ENCODE peak calls at places on chromosomes 12 and 14, in six cellular contexts. Y is CD4-positive, alpha-beta memory T cell; N is left ventricle myocardium inferior; G is small intestine; O is HCT116; B is GM23248. W is an unnamed sample.
A peak's percentile ranks its signal among the peaks of the same experiment; 100 is the strongest.

GRCh38 chr12:104090685-104091084 is 26.4 kb downstream of the HCFC2 start:
- DNase-seq in N (no peak), G (no peak), O (no peak), B (peak; percentile 20), Y (no peak), W (no peak)

GRCh38 chr14:96016761-96017160 is 22.4 kb upstream of the C14orf132 start:
- DNase-seq in G (no peak), Y (no peak), B (no peak), N (no peak), O (no peak), W (no peak)

GRCh38 chr12:90652280-90652679 is 302.7 kb downstream of the CCER1 start:
- DNase-seq in O (no peak), B (no peak), N (no peak), Y (no peak), G (no peak), W (no peak)

GRCh38 chr12:30795410-30795659 is 40.6 kb upstream of the CAPRIN2 start:
- DNase-seq in B (no peak), N (no peak), O (no peak), G (no peak), Y (no peak), W (no peak)

GRCh38 chr12:55931780-55932545 is 1.0 kb downstream of the DGKA start:
- DNase-seq in G (peak; percentile 61), Y (no peak), O (no peak), N (peak; percentile 68), B (peak; percentile 72), W (peak; percentile 30)

GRCh38 chr12:90203556-90203955 is 494.9 kb upstream of the ATP2B1 start:
- DNase-seq in O (no peak), B (no peak), G (no peak), Y (no peak), N (no peak), W (no peak)

GRCh38 chr12:94070520-94070919 is 77.9 kb upstream of the PLXNC1 start:
- DNase-seq in O (no peak), N (no peak), G (peak; percentile 99), B (no peak), Y (no peak), W (no peak)

GRCh38 chr12:132711169-132711843 is 664 bp downstream of the PGAM5 start:
- DNase-seq in O (no peak), B (peak; percentile 67), N (no peak), Y (no peak), G (peak; percentile 27), W (peak; percentile 49)

GRCh38 chr12:58655375-58655774 is 264.9 kb downstream of the LRIG3 start:
- DNase-seq in B (no peak), G (no peak), N (no peak), Y (no peak), O (no peak), W (peak; percentile 1)

GRCh38 chr12:93803408-93803807 is 126.2 kb downstream of the CRADD start:
- DNase-seq in B (peak; percentile 85), Y (no peak), O (no peak), N (no peak), G (no peak), W (peak; percentile 56)

GRCh38 chr12:94753071-94753779 is 102.9 kb upstream of the TMCC3 start:
- DNase-seq in N (no peak), G (no peak), Y (no peak), B (peak; percentile 75), O (no peak), W (no peak)

GRCh38 chr12:13851828-13852227 is 129.6 kb downstream of the GRIN2B start:
- DNase-seq in B (no peak), N (no peak), Y (no peak), G (no peak), O (no peak), W (no peak)

GRCh38 chr14:106605548-106606448 is 1079.4 kb downstream of the TMEM121 start:
- DNase-seq in G (peak; percentile 43), Y (peak; percentile 75), O (no peak), B (no peak), N (peak; percentile 18), W (peak; percentile 21)

GRCh38 chr12:576613-577110 is 86.6 kb downstream of the NINJ2 start:
- DNase-seq in Y (no peak), G (no peak), O (no peak), B (no peak), N (no peak), W (no peak)

GRCh38 chr12:26204612-26205289 is 9.4 kb downstream of the SSPN start:
- DNase-seq in B (peak; percentile 39), Y (no peak), N (peak; percentile 36), O (no peak), G (no peak), W (no peak)
- H3K4me3 ChIP-seq in B (no peak overlapping the region), Y (no peak overlapping the region), N (no peak overlapping the region), O (no peak overlapping the region), G (no peak overlapping the region), W (no peak overlapping the region)

GRCh38 chr14:104249706-104250105 is 111.3 kb downstream of the KIF26A start:
- DNase-seq in N (no peak), Y (no peak), O (no peak), B (no peak), G (no peak), W (no peak)
- H3K27me3 ChIP-seq in N (peaks cover 10% of the 10 kb centered on the region), Y (no peaks in the 10 kb centered on the region), O (no peaks in the 10 kb centered on the region), B (no peaks in the 10 kb centered on the region), G (no peaks in the 10 kb centered on the region), W (no peaks in the 10 kb centered on the region)

DNA sequence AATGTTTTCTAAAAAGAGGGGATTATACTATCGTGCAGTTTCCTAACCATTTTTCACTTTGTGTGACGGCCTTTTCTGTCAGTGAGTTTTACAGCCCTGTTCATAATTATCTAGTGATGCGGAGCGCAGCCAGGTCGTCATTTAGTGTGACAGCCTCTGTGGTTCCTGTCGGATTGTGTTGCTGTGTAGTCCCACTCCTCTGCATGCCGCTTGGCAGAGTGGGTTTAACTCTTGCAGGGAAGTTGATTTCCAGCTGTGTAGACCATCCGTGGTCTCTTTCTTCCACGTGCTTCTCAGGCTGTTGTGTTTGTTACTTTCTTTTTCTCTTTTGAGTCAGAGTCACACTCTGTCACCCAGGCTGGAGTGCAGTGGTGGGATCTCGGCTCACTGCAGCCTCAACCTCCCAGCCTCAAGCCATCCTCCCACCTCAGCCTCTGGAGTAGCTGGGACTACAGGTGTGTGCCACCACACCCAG is 8.6 kb downstream of the RAN start:
- DNase-seq in Y (no peak), B (peak; percentile 32), O (no peak), N (no peak), G (peak; percentile 6), W (no peak)
- H3K4me3 ChIP-seq in Y (no peak overlapping the region), B (peak overlapping the region; percentile 69), O (no peak overlapping the region), N (peak overlapping the region; percentile 40), G (no peak overlapping the region), W (peak overlapping the region; percentile 15)

GRCh38 chr12:80720516-80720915 is 3.8 kb downstream of the MYF5 start:
- DNase-seq in O (no peak), B (no peak), G (no peak), N (no peak), Y (no peak), W (no peak)

GRCh38 chr12:80715850-80716249 is 862 bp upstream of the MYF5 start:
- DNase-seq in N (no peak), B (no peak), G (no peak), Y (no peak), O (no peak), W (no peak)

GRCh38 chr12:80716711-80717469 is at the start of gene MYF5:
- DNase-seq in B (no peak), O (no peak), Y (no peak), G (no peak), N (no peak), W (no peak)

DNA sequence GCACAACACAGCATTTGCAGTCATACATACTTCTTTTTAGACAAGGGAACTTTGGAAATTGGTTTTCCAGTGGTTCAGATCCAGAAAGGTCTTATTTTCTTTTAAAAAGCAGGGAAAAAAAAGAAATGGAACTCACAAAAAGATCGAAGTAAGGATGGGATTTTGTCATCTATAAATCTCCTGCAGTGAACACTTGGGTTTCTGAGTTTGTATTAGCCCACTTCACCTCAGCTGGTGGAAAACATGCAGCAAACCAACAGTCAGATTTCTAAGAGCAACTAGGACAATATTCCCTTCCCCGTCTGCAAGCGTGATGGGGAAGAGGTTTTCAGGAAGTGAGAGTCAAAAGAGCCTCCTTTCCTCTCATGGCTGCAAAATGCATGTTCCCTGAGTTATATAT is 4.6 kb downstream of the MYF5 start:
- DNase-seq in O (no peak), Y (no peak), N (no peak), B (no peak), G (no peak), W (no peak)
- H3K27me3 ChIP-seq in O (peaks cover 30% of the 10 kb centered on the region), Y (no peaks in the 10 kb centered on the region), N (peaks cover 22% of the 10 kb centered on the region), B (no peaks in the 10 kb centered on the region), G (no peaks in the 10 kb centered on the region), W (no peaks in the 10 kb centered on the region)

GRCh38 chr14:36068777-36069534 is 107.6 kb downstream of the PTCSC3 start:
- DNase-seq in O (no peak), Y (no peak), G (peak; percentile 10), B (peak; percentile 72), N (no peak), W (peak; percentile 25)
- H3K4me3 ChIP-seq in O (no peak overlapping the region), Y (no peak overlapping the region), G (no peak overlapping the region), B (no peak overlapping the region), N (no peak overlapping the region), W (no peak overlapping the region)

GRCh38 chr14:103283916-103284315 is 50.1 kb upstream of the EIF5 start:
- DNase-seq in B (no peak), G (no peak), N (no peak), O (no peak), Y (no peak), W (no peak)

GRCh38 chr14:103288076-103288766 is 45.8 kb upstream of the EIF5 start:
- DNase-seq in B (no peak), N (no peak), O (no peak), Y (no peak), G (peak; percentile 12), W (no peak)

GRCh38 chr14:103286968-103287850 is 46.8 kb upstream of the EIF5 start:
- DNase-seq in O (no peak), G (no peak), Y (no peak), N (no peak), B (no peak), W (no peak)

GRCh38 chr14:103284574-103285467 is 49.2 kb upstream of the EIF5 start:
- DNase-seq in Y (no peak), O (no peak), N (no peak), G (peak; percentile 24), B (peak; percentile 53), W (peak; percentile 31)

DNA sequence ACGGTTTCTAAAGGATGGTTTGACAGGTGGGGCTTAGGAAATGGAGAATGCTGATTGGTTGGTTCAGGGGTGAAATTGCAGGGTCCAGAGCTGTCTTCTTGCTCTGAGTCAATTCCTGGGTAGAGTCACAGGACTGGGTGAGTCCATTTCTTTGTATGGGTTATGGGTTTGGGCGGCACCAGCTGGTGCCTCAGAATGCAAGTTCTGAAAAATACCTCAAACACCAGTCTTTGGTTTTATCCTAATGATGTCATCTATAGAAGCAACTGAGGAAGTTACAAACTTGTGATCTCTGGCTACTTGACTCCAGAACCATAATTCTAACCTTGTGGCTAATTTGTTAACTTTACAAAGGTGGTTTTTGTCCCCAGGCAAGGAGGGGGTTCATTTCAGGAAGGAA is 47.6 kb upstream of the EIF5 start:
- DNase-seq in G (no peak), Y (no peak), B (peak; percentile 10), O (no peak), N (no peak), W (no peak)
- H3K27me3 ChIP-seq in G (no peaks in the 10 kb centered on the region), Y (no peaks in the 10 kb centered on the region), B (peaks cover 12% of the 10 kb centered on the region), O (no peaks in the 10 kb centered on the region), N (peaks cover 92% of the 10 kb centered on the region), W (no peaks in the 10 kb centered on the region)

GRCh38 chr12:48107252-48107613 is 1.4 kb upstream of the SENP1 start:
- DNase-seq in B (no peak), Y (no peak), G (no peak), O (no peak), N (no peak), W (no peak)
- H3K4me3 ChIP-seq in B (no peak overlapping the region), Y (no peak overlapping the region), G (no peak overlapping the region), O (no peak overlapping the region), N (no peak overlapping the region), W (no peak overlapping the region)